ENCODE peak calls at places on chromosomes 3 and 15, in four cellular contexts. K, U, J and N are unnamed samples.

GRCh38 chr3:125141596-125142417 is 70.7 kb downstream of the SLC12A8 start:
- DNase-seq in J (peak; percentile 42), U (peak; percentile 77), K (no peak), N (peak; percentile 4)

GRCh38 chr15:39025331-39025730 is 460.7 kb upstream of the RASGRP1 start:
- DNase-seq in U (peak; percentile 50), K (no peak), J (no peak), N (no peak)

GRCh38 chr3:14391033-14391432 is 11.4 kb upstream of the SLC6A6 start:
- DNase-seq in U (peak; percentile 91), K (no peak), J (no peak), N (no peak)

GRCh38 chr3:52787672-52788625 is 6.6 kb upstream of the ITIH3 start:
- DNase-seq in U (peak; percentile 43), K (no peak), J (no peak), N (no peak)

GRCh38 chr3:151923901-151924300 is 50.5 kb downstream of the SUCNR1 start:
- DNase-seq in J (no peak), K (no peak), U (peak; percentile 62), N (no peak)

GRCh38 chr3:119469378-119470189 is 821 bp downstream of the POGLUT1 start:
- DNase-seq in K (no peak), J (no peak), U (peak; percentile 51), N (no peak)

GRCh38 chr3:127015282-127016042 is 32.5 kb downstream of the PLXNA1 start:
- DNase-seq in U (no peak), J (no peak), K (no peak), N (no peak)

GRCh38 chr15:60553163-60553562 is 74.2 kb upstream of the ICE2 start:
- DNase-seq in J (no peak), K (no peak), U (no peak), N (no peak)

GRCh38 chr15:68431037-68431791 is 749 bp downstream of the ITGA11 start:
- DNase-seq in J (no peak), U (peak; percentile 16), K (no peak), N (no peak)

GRCh38 chr15:72907733-72908132 is 124.2 kb upstream of the ADPGK start:
- DNase-seq in J (no peak), K (no peak), U (no peak), N (no peak)

GRCh38 chr3:22621205-22621809 is 581.8 kb upstream of the UBE2E2 start:
- DNase-seq in K (no peak), U (no peak), J (no peak), N (no peak)

GRCh38 chr15:48617619-48618018 is 27.9 kb downstream of the FBN1 start:
- DNase-seq in U (peak; percentile 83), J (no peak), K (no peak), N (no peak)

GRCh38 chr3:3102751-3103150 is 7.4 kb downstream of the IL5RA start:
- DNase-seq in K (no peak), U (no peak), J (no peak), N (no peak)

GRCh38 chr3:173622156-173622555 is 224.6 kb downstream of the NLGN1 start:
- DNase-seq in K (no peak), U (peak; percentile 71), J (no peak), N (no peak)

GRCh38 chr3:23099677-23100076 is 103.5 kb upstream of the UBE2E2 start:
- DNase-seq in J (no peak), U (no peak), K (no peak), N (no peak)

GRCh38 chr3:138470687-138471086 is 36.3 kb downstream of the ESYT3 start:
- DNase-seq in K (no peak), U (no peak), J (no peak), N (no peak)

GRCh38 chr15:51724199-51724598 is 13.3 kb downstream of the LYSMD2 start:
- DNase-seq in U (no peak), J (no peak), K (no peak), N (no peak)

GRCh38 chr3:127482216-127483004 is 108.1 kb downstream of the TPRA1 start:
- DNase-seq in K (no peak), J (no peak), U (peak; percentile 32), N (no peak)

GRCh38 chr15:43792761-43793493 is 807 bp downstream of the SERF2 start:
- DNase-seq in J (peak; percentile 27), U (peak; percentile 57), K (no peak), N (no peak)

GRCh38 chr3:186318135-186318534 is 43.9 kb downstream of the DGKG start:
- DNase-seq in U (no peak), J (no peak), K (no peak), N (no peak)